ENCODE peak calls at places on chromosomes 2 and 18, in seven cellular contexts. Z is SK-N-SH, L is HCT116, C is K562, E is HepG2, U is H1, D is GM12878. J is an unnamed sample.

GRCh38 chr2:11579867-11580659 is 46.2 kb downstream of the GREB1 start:
- DNase-seq in Z (no peak), L (no peak), C (no peak), E (no peak), U (no peak), D (no peak), J (no peak)

GRCh38 chr2:39719317-39719716 is 53.6 kb downstream of the TMEM178A start:
- DNase-seq in Z (no peak), L (no peak), C (no peak), E (no peak), U (no peak), D (no peak), J (no peak)

GRCh38 chr2:50952596-50952995 is 79.3 kb downstream of the NRXN1 start:
- DNase-seq in Z (no peak), L (peak), C (no peak), E (no peak), U (no peak), D (no peak), J (no peak)

GRCh38 chr2:104240984-104241383 is 612.9 kb upstream of the POU3F3 start:
- DNase-seq in Z (no peak), L (no peak), C (no peak), E (no peak), U (no peak), D (no peak), J (no peak)

GRCh38 chr2:9779572-9780264 is 63.6 kb upstream of the TAF1B start:
- DNase-seq in Z (no peak), L (no peak), C (no peak), E (no peak), U (no peak), D (no peak), J (no peak)

GRCh38 chr2:27992787-27993747 is 102.5 kb downstream of the BABAM2 start:
- DNase-seq in Z (no peak), L (no peak), C (no peak), E (peak), U (no peak), D (no peak), J (peak)

GRCh38 chr18:5463836-5464235 is 80.0 kb downstream of the EPB41L3 start:
- DNase-seq in Z (no peak), L (no peak), C (no peak), E (no peak), U (no peak), D (no peak), J (no peak)

GRCh38 chr2:178238144-178238521 is 43.8 kb downstream of the OSBPL6 start:
- DNase-seq in Z (no peak), L (no peak), C (no peak), E (no peak), U (no peak), D (no peak), J (no peak)

GRCh38 chr2:203625712-203626111 is 80.7 kb upstream of the CD28 start:
- DNase-seq in Z (no peak), L (no peak), C (no peak), E (peak), U (no peak), D (no peak), J (no peak)

GRCh38 chr18:23193727-23194126 is 58.4 kb downstream of the CABLES1 start:
- DNase-seq in Z (no peak), L (no peak), C (no peak), E (no peak), U (no peak), D (no peak), J (no peak)

GRCh38 chr18:31741096-31741735 is 19.5 kb downstream of the SLC25A52 start:
- DNase-seq in Z (peak), L (peak), C (peak), E (peak), U (peak), D (peak), J (no peak)

GRCh38 chr2:124081154-124081771 is 56.2 kb downstream of the CNTNAP5 start:
- DNase-seq in Z (no peak), L (no peak), C (no peak), E (no peak), U (no peak), D (no peak), J (no peak)

GRCh38 chr2:109213646-109214417 is 84.8 kb downstream of the SH3RF3 start:
- DNase-seq in Z (no peak), L (no peak), C (peak), E (no peak), U (no peak), D (peak), J (no peak)

GRCh38 chr2:202165945-202166344 is 72.5 kb downstream of the SUMO1 start:
- DNase-seq in Z (no peak), L (no peak), C (no peak), E (no peak), U (no peak), D (no peak), J (no peak)

GRCh38 chr2:215527738-215528137 is 91.9 kb upstream of the FN1 start:
- DNase-seq in Z (no peak), L (no peak), C (no peak), E (no peak), U (no peak), D (no peak), J (no peak)

GRCh38 chr2:231680284-231680991 is 27.9 kb upstream of the PTMA start:
- DNase-seq in Z (no peak), L (no peak), C (peak), E (peak), U (peak), D (no peak), J (no peak)

GRCh38 chr2:113078350-113078839 is 10.6 kb downstream of the IL1F10 start:
- DNase-seq in Z (no peak), L (peak), C (no peak), E (no peak), U (no peak), D (no peak), J (peak)

GRCh38 chr2:179186126-179186525 is 78.5 kb downstream of the SESTD1 start:
- DNase-seq in Z (no peak), L (no peak), C (no peak), E (no peak), U (no peak), D (no peak), J (no peak)

GRCh38 chr18:48328473-48329205 is 80.5 kb downstream of the ZBTB7C start:
- DNase-seq in Z (no peak), L (peak), C (no peak), E (no peak), U (no peak), D (no peak), J (no peak)

GRCh38 chr2:32008811-32009478 is 1.9 kb downstream of the MEMO1 start:
- DNase-seq in Z (no peak), L (no peak), C (no peak), E (peak), U (no peak), D (no peak), J (peak)

GRCh38 chr2:24721470-24721869 is 71.7 kb downstream of the PTRHD1 start:
- DNase-seq in Z (peak), L (no peak), C (no peak), E (no peak), U (no peak), D (peak), J (no peak)

GRCh38 chr2:5664197-5664728 is 27.9 kb upstream of the SOX11 start:
- DNase-seq in Z (no peak), L (no peak), C (no peak), E (no peak), U (no peak), D (no peak), J (no peak)

GRCh38 chr2:99911711-99912110 is 230.7 kb downstream of the AFF3 start:
- DNase-seq in Z (no peak), L (no peak), C (no peak), E (no peak), U (no peak), D (no peak), J (no peak)

GRCh38 chr2:240138275-240138984 is 2.0 kb downstream of the OTOS start:
- DNase-seq in Z (no peak), L (no peak), C (no peak), E (no peak), U (no peak), D (no peak), J (no peak)

GRCh38 chr18:73679941-73680700 is 467.5 kb downstream of the FBXO15 start:
- DNase-seq in Z (no peak), L (no peak), C (no peak), E (no peak), U (no peak), D (no peak), J (no peak)

GRCh38 chr18:72541871-72542690 is 2.1 kb downstream of the CBLN2 start:
- DNase-seq in Z (peak), L (no peak), C (no peak), E (no peak), U (peak), D (no peak), J (no peak)

GRCh38 chr2:234725528-234726264 is 226.1 kb upstream of the SH3BP4 start:
- DNase-seq in Z (no peak), L (no peak), C (no peak), E (peak), U (no peak), D (no peak), J (no peak)

GRCh38 chr2:60282886-60283285 is 270.6 kb downstream of the BCL11A start:
- DNase-seq in Z (no peak), L (no peak), C (no peak), E (no peak), U (no peak), D (no peak), J (no peak)
- TF ChIP-seq JUND in Z (no peak), L (no peak), C (no peak), E (no peak), U (no peak), D (no peak), J (no peak)

GRCh38 chr2:233247744-233248143 is 3.7 kb upstream of the ATG16L1 start:
- DNase-seq in Z (no peak), L (peak), C (peak), E (peak), U (no peak), D (no peak), J (no peak)
- TF ChIP-seq JUND in Z (peak), L (peak), C (no peak), E (no peak), U (no peak), D (no peak), J (no peak)

GRCh38 chr2:64554117-64554516 is 30.0 kb downstream of the AFTPH start:
- DNase-seq in Z (no peak), L (no peak), C (no peak), E (no peak), U (no peak), D (no peak), J (no peak)
- TF ChIP-seq JUND in Z (no peak), L (no peak), C (no peak), E (no peak), U (no peak), D (no peak), J (no peak)

DNA sequence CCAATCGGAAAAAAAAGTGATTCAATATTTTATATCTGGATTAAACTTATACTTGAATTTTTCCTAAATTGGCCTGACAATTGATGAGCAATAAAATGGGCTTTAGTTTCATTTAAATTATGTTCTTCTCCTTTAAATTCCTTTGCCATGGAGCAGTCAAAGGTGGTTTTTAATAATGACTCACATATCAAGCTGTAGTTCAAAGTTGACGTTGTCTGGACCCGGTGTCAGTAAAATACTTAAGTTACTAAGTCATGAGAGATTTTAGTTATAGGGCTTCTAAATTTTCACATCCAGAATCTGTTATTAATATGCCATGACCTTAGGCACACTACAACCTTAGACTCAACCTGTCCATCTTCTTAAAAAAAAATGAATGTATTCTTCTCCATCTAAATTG is 62.5 kb downstream of the CDH2 start:
- DNase-seq in Z (no peak), L (no peak), C (no peak), E (no peak), U (no peak), D (no peak), J (no peak)
- TF ChIP-seq JUND in Z (peak), L (no peak), C (no peak), E (no peak), U (no peak), D (no peak), J (no peak)

DNA sequence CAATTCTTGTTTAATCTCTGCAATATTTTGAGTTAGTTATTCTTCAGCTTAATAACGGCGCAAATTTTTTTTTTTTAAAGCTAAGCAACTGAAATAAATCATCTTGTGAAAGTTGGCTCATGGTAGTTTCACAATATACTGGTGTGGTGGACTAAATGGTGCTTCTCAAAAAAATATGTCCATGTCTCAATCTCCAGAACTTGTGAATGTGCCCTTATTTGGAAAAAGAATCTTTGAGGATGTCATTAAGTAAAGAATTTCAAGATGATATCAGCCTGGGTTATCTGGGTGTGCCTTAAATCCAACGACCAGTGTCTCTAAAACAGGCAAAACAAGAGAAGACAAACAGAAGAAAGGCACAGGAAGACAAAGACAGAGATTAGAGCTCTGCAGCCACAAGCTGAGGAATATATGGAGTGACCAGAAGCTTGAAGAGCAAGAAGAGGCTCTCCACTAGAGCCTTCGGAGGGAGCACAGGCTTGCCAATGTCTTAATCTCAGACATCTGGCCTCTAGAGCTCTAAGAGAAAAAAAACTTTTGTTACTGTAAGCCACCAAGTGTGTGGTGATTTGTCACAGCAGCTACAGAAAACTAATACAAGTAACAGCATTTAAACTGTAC is 71.4 kb downstream of the HNMT start:
- DNase-seq in Z (no peak), L (no peak), C (no peak), E (no peak), U (no peak), D (no peak), J (no peak)
- TF ChIP-seq JUND in Z (no peak), L (no peak), C (no peak), E (no peak), U (no peak), D (no peak), J (no peak)

GRCh38 chr2:162828545-162828944 is 10.0 kb downstream of the KCNH7 start:
- DNase-seq in Z (no peak), L (no peak), C (no peak), E (no peak), U (no peak), D (no peak), J (no peak)
- TF ChIP-seq JUND in Z (no peak), L (no peak), C (no peak), E (no peak), U (no peak), D (no peak), J (no peak)

DNA sequence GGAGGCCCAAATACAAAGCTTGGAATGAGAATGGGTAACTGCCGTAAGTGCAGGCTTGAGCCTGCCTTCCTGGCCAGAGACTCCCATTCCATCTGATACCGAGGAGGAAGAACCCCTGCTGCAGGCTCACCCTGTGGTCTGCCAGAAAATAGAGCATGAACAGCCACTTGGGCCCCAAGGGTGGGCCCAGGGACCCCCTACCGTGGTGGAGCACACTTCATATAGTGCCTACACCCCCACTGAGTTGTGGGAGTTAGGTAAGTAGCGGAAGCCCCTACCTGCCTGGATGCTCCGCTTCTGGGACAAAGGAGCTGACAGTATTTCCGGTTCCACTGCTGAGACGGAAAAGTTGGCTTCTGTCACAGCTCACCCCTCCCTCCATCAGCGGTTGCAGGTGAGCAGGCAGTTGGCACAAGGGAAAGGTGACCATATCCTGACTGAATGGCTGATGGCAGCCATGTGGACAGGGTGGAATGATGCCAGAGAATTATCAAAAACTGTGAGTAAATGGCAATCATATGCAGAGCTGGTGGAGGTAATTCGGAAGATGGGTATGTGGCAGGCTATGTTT is 11.5 kb upstream of the C2orf42 start:
- DNase-seq in Z (no peak), L (no peak), C (no peak), E (no peak), U (no peak), D (no peak), J (no peak)
- TF ChIP-seq JUND in Z (no peak), L (no peak), C (no peak), E (no peak), U (no peak), D (no peak), J (no peak)

GRCh38 chr2:205366336-205367060 is 315.8 kb upstream of the NRP2 start:
- DNase-seq in Z (no peak), L (no peak), C (no peak), E (no peak), U (no peak), D (no peak), J (no peak)
- TF ChIP-seq JUND in Z (no peak), L (no peak), C (no peak), E (no peak), U (no peak), D (no peak), J (no peak)

GRCh38 chr2:128510701-128511100 is 192.0 kb upstream of the HS6ST1 start:
- DNase-seq in Z (no peak), L (no peak), C (no peak), E (no peak), U (no peak), D (no peak), J (no peak)
- TF ChIP-seq JUND in Z (no peak), L (no peak), C (no peak), E (no peak), U (no peak), D (no peak), J (no peak)